ENCODE peak calls at places on chromosomes 2 and 18, in five cellular contexts. R is H1, P is neuronal stem cell, D is trophoblast cell, S is mesenchymal stem cell. X is an unnamed sample.

GRCh38 chr2:46001741-46002506 is 295.3 kb upstream of the EPAS1 start:
- DNase-seq in S (peak; percentile 37), D (peak; percentile 67), R (no peak), P (no peak), X (no peak)

GRCh38 chr18:74473976-74474375 is 16.9 kb upstream of the DIPK1C start:
- DNase-seq in R (no peak), S (no peak), D (no peak), P (no peak), X (no peak)

GRCh38 chr2:186757009-186757408 is 63.1 kb downstream of the FAM171B start:
- DNase-seq in R (no peak), P (peak; percentile 67), S (no peak), D (no peak), X (no peak)

GRCh38 chr2:180655842-180656454 is 324.5 kb upstream of the UBE2E3 start:
- DNase-seq in R (no peak), P (no peak), D (peak; percentile 22), S (no peak), X (no peak)

GRCh38 chr18:11327656-11328055 is 178.3 kb upstream of the PIEZO2 start:
- DNase-seq in D (no peak), S (no peak), R (no peak), P (no peak), X (no peak)

GRCh38 chr2:177897278-177897677 is 175.3 kb downstream of the PDE11A start:
- DNase-seq in S (no peak), R (no peak), P (no peak), D (no peak), X (no peak)

GRCh38 chr18:79964330-79965118 is at the start of gene HSBP1L1:
- DNase-seq in D (peak; percentile 94), P (peak; percentile 56), R (no peak), S (peak; percentile 52), X (peak; percentile 75)

GRCh38 chr2:205706769-205707375 is 24.6 kb downstream of the NRP2 start:
- DNase-seq in R (no peak), D (peak; percentile 39), S (peak; percentile 97), P (no peak), X (no peak)

GRCh38 chr2:239399404-239399999 is 1.3 kb downstream of the HDAC4 start:
- DNase-seq in D (no peak), R (no peak), P (no peak), S (peak; percentile 59), X (peak; percentile 24)

GRCh38 chr2:55865095-55865835 is 58.3 kb downstream of the EFEMP1 start:
- DNase-seq in S (peak; percentile 59), D (no peak), P (no peak), R (no peak), X (no peak)

GRCh38 chr2:152657042-152657441 is 60.2 kb downstream of the PRPF40A start:
- DNase-seq in R (no peak), P (no peak), D (no peak), S (no peak), X (no peak)

GRCh38 chr18:75854174-75854573 is 426.7 kb upstream of the SMIM21 start:
- DNase-seq in D (no peak), R (peak; percentile 47), S (no peak), P (no peak), X (peak; percentile 55)

GRCh38 chr2:196239622-196240587 is 68.5 kb upstream of the STK17B start:
- DNase-seq in S (peak; percentile 95), P (no peak), D (peak; percentile 89), R (no peak), X (no peak)

GRCh38 chr2:42974697-42975357 is 182.4 kb upstream of the HAAO start:
- DNase-seq in R (peak; percentile 56), P (peak; percentile 73), S (peak; percentile 82), D (peak; percentile 51), X (peak; percentile 82)

GRCh38 chr18:11119962-11120361 is 29.4 kb downstream of the PIEZO2 start:
- DNase-seq in D (peak; percentile 49), P (no peak), R (no peak), S (peak; percentile 59), X (no peak)

GRCh38 chr2:168495524-168495923 is 39.5 kb downstream of the CERS6 start:
- DNase-seq in P (no peak), D (no peak), R (no peak), S (no peak), X (no peak)

GRCh38 chr2:105820691-105821090 is 76.0 kb downstream of the NCK2 start:
- DNase-seq in P (no peak), D (no peak), S (peak; percentile 61), R (no peak), X (no peak)

GRCh38 chr2:30232027-30232800 is 880 bp downstream of the LBH start:
- DNase-seq in P (peak; percentile 44), S (peak; percentile 73), D (peak; percentile 36), R (no peak), X (peak; percentile 85)

GRCh38 chr2:16172324-16173175 is 232.2 kb downstream of the MYCN start:
- DNase-seq in P (no peak), R (no peak), D (no peak), S (no peak), X (no peak)

GRCh38 chr2:230416061-230416721 is at the start of gene SP100:
- DNase-seq in S (peak; percentile 92), D (peak; percentile 81), P (no peak), R (no peak), X (no peak)

GRCh38 chr18:68532328-68532885 is 182.5 kb downstream of the TMX3 start:
- DNase-seq in R (no peak), S (no peak), P (no peak), D (no peak), X (no peak)
- H3K23ac ChIP-seq in R (no peak overlapping the region), S (no peak overlapping the region), P (no peak overlapping the region), D (no peak overlapping the region), X (no peak overlapping the region)

GRCh38 chr2:215451012-215451756 is 15.3 kb upstream of the FN1 start:
- DNase-seq in R (no peak), S (no peak), D (no peak), P (no peak), X (no peak)
- H2BK12ac ChIP-seq in R (no peak overlapping the region), S (no peak overlapping the region), D (no peak overlapping the region), P (no peak overlapping the region), X (no peak overlapping the region)

GRCh38 chr18:12377556-12378553 is 828 bp upstream of the AFG3L2 start:
- DNase-seq in P (no peak), D (no peak), S (no peak), R (no peak), X (no peak)
- H3K23ac ChIP-seq in P (peak overlapping the region; percentile 60), D (no peak overlapping the region), S (no peak overlapping the region), R (no peak overlapping the region), X (no peak overlapping the region)

DNA sequence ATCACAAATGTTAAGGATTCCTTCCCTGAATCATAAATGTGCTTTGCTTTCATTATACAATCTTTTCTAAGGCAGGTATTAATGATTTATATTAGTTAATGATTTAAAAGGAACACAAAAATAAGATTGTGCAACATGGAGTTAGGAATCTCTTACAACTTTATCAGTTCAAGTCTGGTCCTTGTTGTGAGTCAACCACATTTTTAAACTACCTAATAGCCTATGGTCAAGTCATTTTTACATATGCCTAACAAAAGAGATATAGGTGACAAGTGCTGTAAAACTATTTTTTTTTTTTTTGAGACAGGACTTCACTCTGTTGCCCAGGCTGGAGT is 8.2 kb upstream of the INPP1 start:
- DNase-seq in D (peak; percentile 60), S (no peak), R (no peak), P (no peak), X (no peak)
- H2BK12ac ChIP-seq in D (no peak overlapping the region), S (no peak overlapping the region), R (no peak overlapping the region), P (no peak overlapping the region), X (no peak overlapping the region)

GRCh38 chr2:97645112-97645699 is 656 bp upstream of the COX5B start:
- DNase-seq in S (no peak), D (no peak), R (no peak), P (peak; percentile 11), X (peak; percentile 41)
- H3K23ac ChIP-seq in S (no peak overlapping the region), D (no peak overlapping the region), R (peak overlapping the region; percentile 19), P (no peak overlapping the region), X (no peak overlapping the region)